ENCODE peak calls at places on chromosomes 1 and 21, in four cellular contexts. Y is K562, Z is HepG2, B is HCT116. I is an unnamed sample.

GRCh38 chr1:170729608-170730378 is 65.9 kb downstream of the PRRX1 start:
- DNase-seq in Y (no peak), Z (no peak), B (no peak), I (no peak)

GRCh38 chr1:19087737-19088594 is 122.1 kb downstream of the UBR4 start:
- DNase-seq in Y (no peak), Z (no peak), B (no peak), I (no peak)

GRCh38 chr1:170670751-170671628 is 7.1 kb downstream of the PRRX1 start:
- DNase-seq in Y (peak), Z (no peak), B (no peak), I (no peak)

GRCh38 chr1:21220815-21221214 is 44.1 kb upstream of the EIF4G3 start:
- DNase-seq in Y (no peak), Z (no peak), B (no peak), I (no peak)

GRCh38 chr1:213474054-213474453 is 423.0 kb downstream of the RPS6KC1 start:
- DNase-seq in Y (peak), Z (peak), B (no peak), I (no peak)

GRCh38 chr1:101757985-101758384 is 238.7 kb downstream of the OLFM3 start:
- DNase-seq in Y (no peak), Z (no peak), B (no peak), I (no peak)

GRCh38 chr1:3858231-3858981 is 1.1 kb downstream of the DFFB start:
- DNase-seq in Y (peak), Z (peak), B (no peak), I (no peak)

GRCh38 chr21:37000381-37000780 is 6.1 kb upstream of the RIPPLY3 start:
- DNase-seq in Y (no peak), Z (no peak), B (peak), I (no peak)

GRCh38 chr1:153342178-153342577 is 6.5 kb downstream of the PGLYRP4 start:
- DNase-seq in Y (peak), Z (no peak), B (no peak), I (no peak)

GRCh38 chr1:15704526-15705183 is 20.5 kb downstream of the PLEKHM2 start:
- DNase-seq in Y (no peak), Z (no peak), B (no peak), I (no peak)

GRCh38 chr1:117367769-117368059 is 465 bp downstream of the MAN1A2 start:
- DNase-seq in Y (no peak), Z (no peak), B (no peak), I (no peak)

GRCh38 chr1:155938220-155938627 is 3.2 kb upstream of the RXFP4 start:
- DNase-seq in Y (peak), Z (peak), B (peak), I (peak)

GRCh38 chr1:14850563-14850962 is 252.1 kb downstream of the KAZN start:
- DNase-seq in Y (peak), Z (no peak), B (peak), I (no peak)

GRCh38 chr1:225949041-225949440 is 8.0 kb upstream of the LEFTY2 start:
- DNase-seq in Y (no peak), Z (no peak), B (no peak), I (no peak)

GRCh38 chr1:17251699-17252376 is 2.9 kb downstream of the PADI3 start:
- DNase-seq in Y (no peak), Z (no peak), B (no peak), I (no peak)

GRCh38 chr1:185560760-185561159 is 173.4 kb upstream of the HMCN1 start:
- DNase-seq in Y (no peak), Z (no peak), B (no peak), I (no peak)

GRCh38 chr1:93699676-93700168 is 18.1 kb upstream of the BCAR3 start:
- DNase-seq in Y (no peak), Z (no peak), B (no peak), I (no peak)

GRCh38 chr1:167821969-167822685 is 91.8 kb downstream of the ADCY10 start:
- DNase-seq in Y (no peak), Z (no peak), B (no peak), I (no peak)

GRCh38 chr1:9848022-9848421 is 24.3 kb upstream of the CLSTN1 start:
- DNase-seq in Y (no peak), Z (no peak), B (no peak), I (no peak)

GRCh38 chr1:228210076-228210651 is 2.3 kb downstream of the OBSCN start:
- DNase-seq in Y (no peak), Z (no peak), B (peak), I (no peak)

GRCh38 chr1:167105150-167105840 is 11.4 kb downstream of the STYXL2 start:
- DNase-seq in Y (no peak), Z (no peak), B (no peak), I (no peak)

GRCh38 chr1:119783354-119784126 is 14.8 kb upstream of the HMGCS2 start:
- DNase-seq in Y (no peak), Z (peak), B (no peak), I (no peak)

GRCh38 chr21:30209571-30209970 is 6.3 kb downstream of the CLDN8 start:
- DNase-seq in Y (no peak), Z (no peak), B (no peak), I (no peak)

GRCh38 chr1:199549424-199549823 is 478.1 kb upstream of the NR5A2 start:
- DNase-seq in Y (no peak), Z (no peak), B (no peak), I (no peak)

GRCh38 chr1:47804127-47804526 is 193.1 kb downstream of the TRABD2B start:
- DNase-seq in Y (no peak), Z (no peak), B (no peak), I (no peak)

GRCh38 chr1:24373044-24373443 is 40.5 kb downstream of the STPG1 start:
- DNase-seq in Y (no peak), Z (no peak), B (no peak), I (no peak)

GRCh38 chr1:211339631-211340041 is 13.0 kb downstream of the TRAF5 start:
- DNase-seq in Y (no peak), Z (no peak), B (no peak), I (no peak)

GRCh38 chr1:59015708-59016107 is 231.9 kb upstream of the JUN start:
- DNase-seq in Y (no peak), Z (no peak), B (no peak), I (no peak)

GRCh38 chr1:24724345-24725208 is 20.7 kb upstream of the CLIC4 start:
- DNase-seq in Y (peak), Z (peak), B (peak), I (no peak)

GRCh38 chr1:85464497-85465098 is 361 bp downstream of the DDAH1 start:
- DNase-seq in Y (no peak), Z (peak), B (peak), I (no peak)

GRCh38 chr1:1160281-1160930 is 13.3 kb upstream of the TTLL10 start:
- DNase-seq in Y (no peak), Z (no peak), B (no peak), I (no peak)

GRCh38 chr1:228141871-228142615 is 2.0 kb downstream of the GUK1 start:
- DNase-seq in Y (no peak), Z (no peak), B (no peak), I (no peak)

GRCh38 chr1:26277719-26278118 is 2.2 kb upstream of the SH3BGRL3 start:
- DNase-seq in Y (no peak), Z (no peak), B (no peak), I (no peak)

GRCh38 chr1:109089242-109090015 is 1.1 kb upstream of the TMEM167B start:
- DNase-seq in Y (peak), Z (peak), B (peak), I (peak)

GRCh38 chr1:16204634-16205332 is 7.7 kb downstream of the ARHGEF19 start:
- DNase-seq in Y (peak), Z (peak), B (no peak), I (no peak)

GRCh38 chr1:246329900-246330299 is 177.2 kb downstream of the SMYD3 start:
- DNase-seq in Y (no peak), Z (no peak), B (no peak), I (no peak)

GRCh38 chr1:84583648-84584047 is 9.4 kb upstream of the CTBS start:
- DNase-seq in Y (peak), Z (no peak), B (no peak), I (no peak)

GRCh38 chr1:112855152-112855836 is 100.7 kb downstream of the SLC16A1 start:
- DNase-seq in Y (no peak), Z (no peak), B (no peak), I (no peak)

GRCh38 chr1:8017495-8018310 is 8.4 kb downstream of the ERRFI1 start:
- DNase-seq in Y (no peak), Z (peak), B (no peak), I (no peak)
- TF ChIP-seq POLR2AphosphoS5 in Y (no peak), Z (no peak), B (peak), I (peak)

GRCh38 chr1:206578115-206578935 is 33.9 kb downstream of the EIF2D start:
- DNase-seq in Y (no peak), Z (no peak), B (no peak), I (no peak)

GRCh38 chr1:206580438-206581113 is 31.7 kb downstream of the EIF2D start:
- DNase-seq in Y (no peak), Z (no peak), B (no peak), I (no peak)

GRCh38 chr1:206581571-206581981 is 30.7 kb downstream of the EIF2D start:
- DNase-seq in Y (no peak), Z (no peak), B (no peak), I (no peak)

GRCh38 chr1:206578959-206579358 is 33.3 kb downstream of the EIF2D start:
- DNase-seq in Y (no peak), Z (no peak), B (no peak), I (no peak)

GRCh38 chr1:206579747-206580437 is 32.4 kb downstream of the EIF2D start:
- DNase-seq in Y (peak), Z (no peak), B (no peak), I (no peak)
- TF ChIP-seq TCF7L2 in Y (no peak), Z (no peak), B (no peak), I (no peak)

GRCh38 chr1:174247472-174247871 is 88.2 kb downstream of the RABGAP1L start:
- DNase-seq in Y (no peak), Z (no peak), B (no peak), I (no peak)
- TF ChIP-seq POLR2AphosphoS5 in Y (peak), Z (no peak), B (no peak), I (no peak)

DNA sequence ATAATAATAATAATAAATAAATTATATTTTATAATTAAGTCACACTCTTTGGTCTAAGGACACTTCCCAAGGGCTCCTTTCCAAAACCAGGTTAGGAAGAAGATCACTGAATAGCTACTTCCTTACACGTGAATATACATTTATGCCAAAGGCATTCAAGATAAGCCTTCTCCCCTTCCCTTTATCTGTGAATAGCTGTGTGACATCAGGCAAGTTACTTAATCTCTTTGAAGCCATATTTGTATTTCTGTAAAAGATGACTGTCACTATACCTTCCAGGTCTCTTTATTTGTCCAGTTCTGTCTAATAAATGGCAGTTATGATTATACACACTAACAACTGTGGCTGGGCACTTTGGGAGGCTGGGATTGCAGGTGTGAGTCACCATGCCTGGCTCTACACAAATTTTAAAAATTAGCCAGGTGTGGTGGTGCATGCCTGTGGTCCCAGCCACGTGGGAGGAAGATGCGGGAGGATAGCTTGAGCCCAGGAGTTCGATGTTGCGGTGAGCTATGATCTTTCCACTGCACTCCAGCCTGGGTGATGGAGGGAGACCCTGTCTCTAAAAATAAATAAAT is 5.5 kb upstream of the RNF11 start:
- DNase-seq in Y (peak), Z (no peak), B (no peak), I (no peak)
- TF ChIP-seq TCF7L2 in Y (no peak), Z (no peak), B (no peak), I (no peak)

DNA sequence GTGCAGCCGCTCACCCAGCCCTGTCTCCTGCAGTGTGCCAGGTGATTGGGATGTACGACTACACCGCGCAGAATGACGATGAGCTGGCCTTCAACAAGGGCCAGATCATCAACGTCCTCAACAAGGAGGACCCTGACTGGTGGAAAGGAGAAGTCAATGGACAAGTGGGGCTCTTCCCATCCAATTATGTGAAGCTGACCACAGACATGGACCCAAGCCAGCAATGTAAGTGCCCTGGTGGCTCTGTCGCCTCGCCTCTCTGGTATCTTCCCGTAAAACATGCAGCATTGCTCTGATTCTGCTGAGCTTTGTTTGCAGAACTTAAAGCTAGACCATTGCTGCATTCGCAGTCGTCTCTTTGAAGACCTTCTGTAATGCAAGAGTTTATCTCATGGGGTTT is 79.2 kb downstream of the ATP5PO start:
- DNase-seq in Y (no peak), Z (no peak), B (no peak), I (no peak)
- TF ChIP-seq POLR2AphosphoS5 in Y (no peak), Z (no peak), B (no peak), I (no peak)

GRCh38 chr1:113929750-113930498 is 800 bp downstream of the HIPK1 start:
- DNase-seq in Y (peak), Z (no peak), B (no peak), I (no peak)
- TF ChIP-seq TCF7L2 in Y (no peak), Z (no peak), B (no peak), I (no peak)

I was measured in Panc1.